ENCODE peak calls at places on chromosomes 11 and 22, in ten cellular contexts. U is activated CD4-positive, alpha-beta T cell treated with anti-CD3 and anti-CD28 coated beads for 36 hours; E is activated T-helper 9 cell treated with anti-CD3 and anti-CD28 coated beads, Interleukin-2, amount 50 U/mL, for 16 hours; L is stromal cell of bone marrow; J is DND-41; V is ureter; M is tibial nerve; W is right cardiac atrium; I is MM.1S; K is left lung. C is an unnamed sample.

GRCh38 chr11:8794126-8794525 is 111.5 kb downstream of the RPL27A start:
- DNase-seq in U (no peak), E (no peak), L (no peak), J (no peak), V (no peak), M (no peak), W (no peak), I (no peak), K (no peak), C (no peak)

GRCh38 chr22:20430641-20431519 is 6.7 kb downstream of the SCARF2 start:
- DNase-seq in U (peak), E (peak), L (no peak), J (no peak), V (no peak), M (no peak), W (peak), I (no peak), K (peak), C (no peak)

GRCh38 chr11:15927196-15927865 is 429.0 kb downstream of the SOX6 start:
- DNase-seq in U (no peak), E (no peak), L (no peak), J (no peak), V (peak), M (no peak), W (no peak), I (no peak), K (no peak), C (no peak)

GRCh38 chr11:65574963-65575567 is 788 bp upstream of the EHBP1L1 start:
- DNase-seq in U (no peak), E (no peak), L (no peak), J (no peak), V (no peak), M (no peak), W (peak), I (peak), K (no peak), C (no peak)

GRCh38 chr22:48661984-48662383 is 1165.7 kb downstream of the BRD1 start:
- DNase-seq in U (no peak), E (no peak), L (no peak), J (no peak), V (no peak), M (no peak), W (peak), I (no peak), K (no peak), C (no peak)

GRCh38 chr22:32708835-32709234 is 92.7 kb upstream of the TIMP3 start:
- DNase-seq in U (no peak), E (no peak), L (no peak), J (no peak), V (no peak), M (no peak), W (peak), I (no peak), K (no peak), C (no peak)

GRCh38 chr11:27184458-27185312 is 144.1 kb downstream of the BBOX1 start:
- DNase-seq in U (no peak), E (no peak), L (no peak), J (no peak), V (no peak), M (no peak), W (no peak), I (no peak), K (no peak), C (no peak)

GRCh38 chr22:17368727-17369552 is at the start of gene CECR2:
- DNase-seq in U (peak), E (no peak), L (no peak), J (peak), V (peak), M (peak), W (peak), I (peak), K (peak), C (no peak)

GRCh38 chr11:35087648-35088047 is 51.3 kb upstream of the CD44 start:
- DNase-seq in U (peak), E (no peak), L (no peak), J (peak), V (no peak), M (no peak), W (no peak), I (no peak), K (no peak), C (no peak)

GRCh38 chr22:29145321-29146072 is 60.2 kb upstream of the EMID1 start:
- DNase-seq in U (no peak), E (no peak), L (no peak), J (no peak), V (no peak), M (no peak), W (peak), I (no peak), K (peak), C (no peak)

GRCh38 chr22:25797891-25798290 is 55.9 kb downstream of the MYO18B start:
- DNase-seq in U (no peak), E (no peak), L (no peak), J (no peak), V (no peak), M (no peak), W (no peak), I (no peak), K (no peak), C (no peak)

GRCh38 chr11:130786987-130787688 is 129.1 kb downstream of the SNX19 start:
- DNase-seq in U (no peak), E (no peak), L (no peak), J (no peak), V (no peak), M (no peak), W (no peak), I (no peak), K (no peak), C (no peak)

GRCh38 chr11:62707277-62707771 is at the start of the genes BSCL2 and GNG3:
- DNase-seq in U (peak), E (no peak), L (no peak), J (peak), V (no peak), M (no peak), W (peak), I (no peak), K (no peak), C (no peak)

GRCh38 chr11:10050561-10050960 is 243.5 kb downstream of the SBF2 start:
- DNase-seq in U (no peak), E (no peak), L (no peak), J (no peak), V (no peak), M (no peak), W (no peak), I (no peak), K (no peak), C (no peak)

GRCh38 chr11:66288138-66288865 is 641 bp downstream of the YIF1A start:
- DNase-seq in U (peak), E (no peak), L (no peak), J (no peak), V (no peak), M (no peak), W (no peak), I (no peak), K (no peak), C (no peak)

GRCh38 chr22:25840883-25841282 is 98.9 kb downstream of the MYO18B start:
- DNase-seq in U (no peak), E (no peak), L (no peak), J (no peak), V (no peak), M (no peak), W (no peak), I (no peak), K (no peak), C (no peak)

GRCh38 chr11:116876656-116877055 is 39.2 kb upstream of the APOA1 start:
- DNase-seq in U (no peak), E (no peak), L (no peak), J (no peak), V (no peak), M (no peak), W (no peak), I (no peak), K (no peak), C (no peak)

GRCh38 chr11:28606930-28607329 is 498.7 kb downstream of the METTL15 start:
- DNase-seq in U (no peak), E (no peak), L (no peak), J (no peak), V (no peak), M (no peak), W (no peak), I (no peak), K (no peak), C (no peak)

GRCh38 chr11:13261600-13262061 is 16.0 kb upstream of the BMAL1 start:
- DNase-seq in U (no peak), E (no peak), L (peak), J (no peak), V (no peak), M (peak), W (no peak), I (no peak), K (no peak), C (no peak)

GRCh38 chr22:22955276-22955798 is 67.7 kb downstream of the IGLL5 start:
- DNase-seq in U (no peak), E (no peak), L (no peak), J (no peak), V (no peak), M (no peak), W (no peak), I (peak), K (no peak), C (no peak)

GRCh38 chr11:862704-863388 is 20.2 kb downstream of the TSPAN4 start:
- DNase-seq in U (no peak), E (no peak), L (no peak), J (no peak), V (no peak), M (no peak), W (no peak), I (no peak), K (no peak), C (no peak)

GRCh38 chr11:118841469-118842222 is 42.0 kb upstream of the CXCR5 start:
- DNase-seq in U (peak), E (peak), L (no peak), J (peak), V (no peak), M (no peak), W (no peak), I (peak), K (no peak), C (no peak)

GRCh38 chr22:47391169-47392053 is 629.0 kb downstream of the TBC1D22A start:
- DNase-seq in U (no peak), E (no peak), L (no peak), J (no peak), V (no peak), M (no peak), W (no peak), I (no peak), K (no peak), C (no peak)

GRCh38 chr11:132895340-132895739 is 637.0 kb downstream of the OPCML start:
- DNase-seq in U (no peak), E (no peak), L (peak), J (no peak), V (no peak), M (no peak), W (no peak), I (no peak), K (no peak), C (no peak)

C was measured in thoracic aorta.